ENCODE peak calls at places on chromosomes 13 and 19, in six cellular contexts. V, P, Y, A, F and M are unnamed samples.

GRCh38 chr19:58562126-58563033 is 4.0 kb upstream of the UBE2M start:
- DNase-seq in V (no peak), P (no peak), Y (no peak), A (no peak), F (no peak), M (no peak)

GRCh38 chr19:2333027-2333806 is 4.7 kb downstream of the SPPL2B start:
- DNase-seq in V (no peak), P (peak; percentile 81), Y (no peak), A (no peak), F (no peak), M (peak; percentile 74)

GRCh38 chr13:100315522-100315921 is 226.6 kb downstream of the PCCA start:
- DNase-seq in V (no peak), P (no peak), Y (no peak), A (no peak), F (no peak), M (no peak)

GRCh38 chr19:2306971-2307370 is 983 bp downstream of the LINGO3 start:
- DNase-seq in V (no peak), P (no peak), Y (no peak), A (no peak), F (no peak), M (no peak)

GRCh38 chr19:35498220-35498619 is 8.0 kb upstream of the KRTDAP start:
- DNase-seq in V (no peak), P (no peak), Y (no peak), A (no peak), F (no peak), M (no peak)

GRCh38 chr19:33191501-33191900 is 2.6 kb upstream of the LRP3 start:
- DNase-seq in V (no peak), P (no peak), Y (no peak), A (no peak), F (no peak), M (no peak)

GRCh38 chr13:44274838-44275237 is 98.8 kb upstream of the SERP2 start:
- DNase-seq in V (no peak), P (no peak), Y (no peak), A (no peak), F (no peak), M (no peak)

GRCh38 chr19:56837892-56838679 is 2.4 kb downstream of the PEG3 start:
- DNase-seq in V (no peak), P (no peak), Y (no peak), A (no peak), F (peak; percentile 80), M (no peak)

GRCh38 chr19:9645466-9645865 is 24.4 kb upstream of the ZNF561 start:
- DNase-seq in V (no peak), P (peak; percentile 5), Y (peak; percentile 30), A (no peak), F (no peak), M (no peak)

GRCh38 chr13:108769213-108770070 is 140.0 kb downstream of the MYO16 start:
- DNase-seq in V (no peak), P (no peak), Y (peak; percentile 76), A (no peak), F (no peak), M (no peak)

GRCh38 chr13:100954430-100955361 is 280.1 kb upstream of the TMTC4 start:
- DNase-seq in V (no peak), P (peak; percentile 95), Y (no peak), A (no peak), F (no peak), M (peak; percentile 80)

GRCh38 chr13:33931397-33931987 is 113.5 kb downstream of the RFC3 start:
- DNase-seq in V (peak; percentile 2), P (peak; percentile 68), Y (peak; percentile 56), A (peak; percentile 13), F (no peak), M (peak; percentile 68)

GRCh38 chr13:51519839-51520238 is 64.4 kb upstream of the WDFY2 start:
- DNase-seq in V (peak; percentile 71), P (no peak), Y (no peak), A (no peak), F (no peak), M (no peak)

GRCh38 chr13:33379597-33379996 is 94.0 kb upstream of the STARD13 start:
- DNase-seq in V (no peak), P (peak; percentile 52), Y (no peak), A (no peak), F (no peak), M (peak; percentile 30)

GRCh38 chr19:38684078-38684861 is 36.8 kb downstream of the ACTN4 start:
- DNase-seq in V (peak; percentile 94), P (peak; percentile 15), Y (no peak), A (no peak), F (peak; percentile 80), M (no peak)